ENCODE peak calls at places on chromosomes 16 and 17, in six cellular contexts. One of them, this sample, is unnamed.
A peak's percentile ranks its signal among the peaks of the same experiment; 100 is the strongest.

GRCh38 chr17:41976142-41976768 is 9.7 kb downstream of the CNP start:
- DNase-seq in uterus: no peak
- DNase-seq in ovary: peak; percentile 67
- DNase-seq in fibroblast of mammary gland: peak; percentile 61
- DNase-seq in brain microvascular endothelial cell: no peak
- DNase-seq in fibroblast of pulmonary artery: no peak
- DNase-seq in this sample: no peak

GRCh38 chr16:68790130-68790761 is 53.1 kb upstream of the TANGO6 start:
- DNase-seq in fibroblast of pulmonary artery: peak; percentile 82
- DNase-seq in ovary: peak; percentile 46
- DNase-seq in fibroblast of mammary gland: peak; percentile 78
- DNase-seq in uterus: peak; percentile 24
- DNase-seq in brain microvascular endothelial cell: peak; percentile 82
- DNase-seq in this sample: peak; percentile 88

GRCh38 chr16:87634411-87634810 is 32.1 kb downstream of the JPH3 start:
- DNase-seq in fibroblast of mammary gland: no peak
- DNase-seq in brain microvascular endothelial cell: no peak
- DNase-seq in uterus: no peak
- DNase-seq in fibroblast of pulmonary artery: no peak
- DNase-seq in ovary: no peak
- DNase-seq in this sample: no peak

GRCh38 chr16:81635336-81635947 is 143.6 kb upstream of the PLCG2 start:
- DNase-seq in brain microvascular endothelial cell: no peak
- DNase-seq in ovary: no peak
- DNase-seq in fibroblast of mammary gland: no peak
- DNase-seq in fibroblast of pulmonary artery: no peak
- DNase-seq in uterus: no peak
- DNase-seq in this sample: no peak

GRCh38 chr16:84141143-84141670 is 3.8 kb downstream of the HSDL1 start:
- DNase-seq in uterus: no peak
- DNase-seq in fibroblast of mammary gland: no peak
- DNase-seq in fibroblast of pulmonary artery: no peak
- DNase-seq in ovary: no peak
- DNase-seq in brain microvascular endothelial cell: no peak
- DNase-seq in this sample: no peak

GRCh38 chr17:40122944-40123810 is 1.4 kb downstream of the MSL1 start:
- DNase-seq in brain microvascular endothelial cell: no peak
- DNase-seq in fibroblast of mammary gland: no peak
- DNase-seq in uterus: peak; percentile 52
- DNase-seq in fibroblast of pulmonary artery: no peak
- DNase-seq in ovary: peak; percentile 56
- DNase-seq in this sample: peak; percentile 46

GRCh38 chr17:66678061-66678460 is 156.9 kb upstream of the CACNG5 start:
- DNase-seq in uterus: no peak
- DNase-seq in fibroblast of pulmonary artery: no peak
- DNase-seq in brain microvascular endothelial cell: no peak
- DNase-seq in ovary: no peak
- DNase-seq in fibroblast of mammary gland: no peak
- DNase-seq in this sample: no peak

GRCh38 chr17:19004601-19005441 is at the start of gene FAM83G:
- DNase-seq in fibroblast of mammary gland: peak; percentile 46
- DNase-seq in ovary: peak; percentile 74
- DNase-seq in fibroblast of pulmonary artery: peak; percentile 46
- DNase-seq in brain microvascular endothelial cell: peak; percentile 29
- DNase-seq in uterus: peak; percentile 81
- DNase-seq in this sample: peak; percentile 65

GRCh38 chr17:38653679-38654078 is 21.1 kb downstream of the EPOP start:
- DNase-seq in brain microvascular endothelial cell: no peak
- DNase-seq in uterus: no peak
- DNase-seq in ovary: no peak
- DNase-seq in fibroblast of mammary gland: no peak
- DNase-seq in fibroblast of pulmonary artery: no peak
- DNase-seq in this sample: no peak

GRCh38 chr16:69626256-69626655 is 60.5 kb downstream of the NFAT5 start:
- DNase-seq in fibroblast of pulmonary artery: peak; percentile 20
- DNase-seq in uterus: no peak
- DNase-seq in ovary: no peak
- DNase-seq in brain microvascular endothelial cell: peak; percentile 16
- DNase-seq in fibroblast of mammary gland: peak; percentile 70
- DNase-seq in this sample: peak; percentile 17

GRCh38 chr17:81518785-81519283 is 6.2 kb upstream of the ACTG1 start:
- DNase-seq in uterus: peak; percentile 49
- DNase-seq in fibroblast of pulmonary artery: no peak
- DNase-seq in brain microvascular endothelial cell: no peak
- DNase-seq in ovary: no peak
- DNase-seq in fibroblast of mammary gland: no peak
- DNase-seq in this sample: no peak

GRCh38 chr17:8221663-8222379 is 11.4 kb upstream of the AURKB start:
- DNase-seq in brain microvascular endothelial cell: peak; percentile 91
- DNase-seq in ovary: peak; percentile 84
- DNase-seq in fibroblast of pulmonary artery: peak; percentile 91
- DNase-seq in uterus: peak; percentile 93
- DNase-seq in fibroblast of mammary gland: peak; percentile 90
- DNase-seq in this sample: peak; percentile 92

GRCh38 chr16:80125677-80126076 is 415.1 kb upstream of the DYNLRB2 start:
- DNase-seq in fibroblast of pulmonary artery: no peak
- DNase-seq in ovary: peak; percentile 57
- DNase-seq in uterus: no peak
- DNase-seq in fibroblast of mammary gland: no peak
- DNase-seq in brain microvascular endothelial cell: no peak
- DNase-seq in this sample: no peak

GRCh38 chr17:3879181-3879580 is 13.7 kb downstream of the CAMKK1 start:
- DNase-seq in uterus: no peak
- DNase-seq in brain microvascular endothelial cell: peak; percentile 35
- DNase-seq in ovary: no peak
- DNase-seq in fibroblast of pulmonary artery: peak; percentile 45
- DNase-seq in fibroblast of mammary gland: peak; percentile 74
- DNase-seq in this sample: peak; percentile 76

GRCh38 chr16:54503011-54503410 is 216.4 kb upstream of the IRX3 start:
- DNase-seq in fibroblast of mammary gland: no peak
- DNase-seq in uterus: no peak
- DNase-seq in brain microvascular endothelial cell: no peak
- DNase-seq in ovary: no peak
- DNase-seq in fibroblast of pulmonary artery: peak; percentile 22
- DNase-seq in this sample: no peak

GRCh38 chr17:2844386-2844785 is 48.1 kb downstream of the RAP1GAP2 start:
- DNase-seq in brain microvascular endothelial cell: no peak
- DNase-seq in ovary: no peak
- DNase-seq in fibroblast of pulmonary artery: no peak
- DNase-seq in fibroblast of mammary gland: no peak
- DNase-seq in uterus: no peak
- DNase-seq in this sample: no peak

GRCh38 chr16:88288303-88288702 is 94.5 kb upstream of the ZNF469 start:
- DNase-seq in fibroblast of pulmonary artery: no peak
- DNase-seq in brain microvascular endothelial cell: no peak
- DNase-seq in fibroblast of mammary gland: no peak
- DNase-seq in ovary: no peak
- DNase-seq in uterus: no peak
- DNase-seq in this sample: no peak

GRCh38 chr17:27296427-27296979 is 2.6 kb downstream of the WSB1 start:
- DNase-seq in brain microvascular endothelial cell: peak; percentile 25
- DNase-seq in fibroblast of pulmonary artery: peak; percentile 79
- DNase-seq in ovary: no peak
- DNase-seq in uterus: no peak
- DNase-seq in fibroblast of mammary gland: peak; percentile 85
- DNase-seq in this sample: peak; percentile 36

GRCh38 chr16:70470927-70471341 is 16.5 kb downstream of the FCSK start:
- DNase-seq in fibroblast of pulmonary artery: peak; percentile 31
- DNase-seq in brain microvascular endothelial cell: no peak
- DNase-seq in uterus: no peak
- DNase-seq in ovary: no peak
- DNase-seq in fibroblast of mammary gland: no peak
- DNase-seq in this sample: peak; percentile 18

GRCh38 chr16:22732315-22732840 is 81.6 kb upstream of the HS3ST2 start:
- DNase-seq in uterus: no peak
- DNase-seq in fibroblast of mammary gland: no peak
- DNase-seq in fibroblast of pulmonary artery: no peak
- DNase-seq in brain microvascular endothelial cell: no peak
- DNase-seq in ovary: no peak
- DNase-seq in this sample: no peak

GRCh38 chr17:41907185-41907556 is 11.6 kb downstream of the ACLY start:
- DNase-seq in fibroblast of pulmonary artery: peak; percentile 71
- DNase-seq in uterus: peak; percentile 75
- DNase-seq in brain microvascular endothelial cell: peak; percentile 40
- DNase-seq in ovary: no peak
- DNase-seq in fibroblast of mammary gland: peak; percentile 91
- DNase-seq in this sample: peak; percentile 92

GRCh38 chr17:17900615-17901520 is 64.1 kb upstream of the SREBF1 start:
- DNase-seq in uterus: peak; percentile 91
- DNase-seq in fibroblast of mammary gland: peak; percentile 99
- DNase-seq in brain microvascular endothelial cell: peak; percentile 89
- DNase-seq in ovary: peak; percentile 94
- DNase-seq in fibroblast of pulmonary artery: peak; percentile 97
- DNase-seq in this sample: peak; percentile 98

GRCh38 chr17:44079877-44080821 is 9.6 kb downstream of the G6PC3 start:
- DNase-seq in brain microvascular endothelial cell: no peak
- DNase-seq in ovary: no peak
- DNase-seq in fibroblast of mammary gland: no peak
- DNase-seq in uterus: no peak
- DNase-seq in fibroblast of pulmonary artery: no peak
- DNase-seq in this sample: no peak

GRCh38 chr17:17847102-17847501 is 10.3 kb upstream of the SREBF1 start:
- DNase-seq in fibroblast of pulmonary artery: no peak
- DNase-seq in brain microvascular endothelial cell: no peak
- DNase-seq in ovary: no peak
- DNase-seq in uterus: no peak
- DNase-seq in fibroblast of mammary gland: no peak
- DNase-seq in this sample: no peak

GRCh38 chr17:8494021-8494420 is 58.3 kb downstream of the NDEL1 start:
- DNase-seq in fibroblast of pulmonary artery: no peak
- DNase-seq in brain microvascular endothelial cell: no peak
- DNase-seq in fibroblast of mammary gland: no peak
- DNase-seq in ovary: no peak
- DNase-seq in uterus: no peak
- DNase-seq in this sample: no peak

DNA sequence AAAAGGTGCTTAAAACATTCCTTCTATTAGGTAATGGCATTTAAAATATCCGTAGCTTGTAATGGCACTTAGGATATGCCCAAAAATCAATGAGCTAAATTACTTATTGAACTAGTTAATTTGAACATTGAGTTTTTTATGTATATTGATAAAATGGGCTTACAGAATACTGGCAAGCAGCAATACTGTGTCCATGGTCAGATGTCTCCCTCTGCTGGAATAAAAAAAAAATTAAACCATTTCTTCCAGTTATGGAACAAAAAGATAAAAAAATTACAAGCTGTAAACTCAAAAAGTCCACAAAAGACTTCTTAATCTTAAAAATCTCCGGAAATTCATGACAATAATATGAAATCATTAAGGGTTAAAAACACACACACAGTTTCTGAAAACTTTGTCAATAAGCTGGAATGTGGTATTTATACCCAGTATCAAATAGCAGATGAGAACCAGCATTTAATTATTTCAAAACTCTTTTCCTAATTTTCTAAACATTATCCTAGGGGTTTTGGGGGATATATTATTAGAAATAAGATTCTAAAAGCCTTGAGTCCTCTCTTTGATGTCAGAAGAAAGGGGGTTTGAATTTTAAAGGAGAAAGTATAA is 21.5 kb upstream of the PSMD7 start:
- DNase-seq in fibroblast of pulmonary artery: peak; percentile 48
- DNase-seq in brain microvascular endothelial cell: no peak
- DNase-seq in fibroblast of mammary gland: peak; percentile 42
- DNase-seq in ovary: no peak
- DNase-seq in uterus: no peak
- DNase-seq in this sample: peak; percentile 38
- TF ChIP-seq CTCF in fibroblast of pulmonary artery: peak; percentile 49
- TF ChIP-seq CTCF in brain microvascular endothelial cell: peak; percentile 60
- TF ChIP-seq CTCF in fibroblast of mammary gland: peak; percentile 53
- TF ChIP-seq CTCF in ovary: no peak
- TF ChIP-seq CTCF in uterus: peak; percentile 19
- TF ChIP-seq CTCF in this sample: peak; percentile 47

GRCh38 chr17:76540381-76541300 is 797 bp downstream of the PRCD start:
- DNase-seq in uterus: peak; percentile 96
- DNase-seq in brain microvascular endothelial cell: peak; percentile 97
- DNase-seq in fibroblast of pulmonary artery: peak; percentile 96
- DNase-seq in ovary: peak; percentile 92
- DNase-seq in fibroblast of mammary gland: peak; percentile 94
- DNase-seq in this sample: peak; percentile 94
- H3K4me3 ChIP-seq in uterus: peak overlapping the region; percentile 28
- H3K4me3 ChIP-seq in brain microvascular endothelial cell: peak overlapping the region; percentile 49
- H3K4me3 ChIP-seq in fibroblast of pulmonary artery: peak overlapping the region; percentile 15
- H3K4me3 ChIP-seq in ovary: peak overlapping the region; percentile 15
- H3K4me3 ChIP-seq in fibroblast of mammary gland: peak overlapping the region; percentile 36
- H3K4me3 ChIP-seq in this sample: peak overlapping the region; percentile 27

GRCh38 chr17:15446036-15446435 is 21.4 kb downstream of the CDRT4 start:
- DNase-seq in fibroblast of pulmonary artery: no peak
- DNase-seq in brain microvascular endothelial cell: no peak
- DNase-seq in fibroblast of mammary gland: no peak
- DNase-seq in uterus: no peak
- DNase-seq in ovary: no peak
- DNase-seq in this sample: no peak
- TF ChIP-seq CTCF in fibroblast of pulmonary artery: no peak
- TF ChIP-seq CTCF in brain microvascular endothelial cell: peak; percentile 23
- TF ChIP-seq CTCF in fibroblast of mammary gland: peak; percentile 18
- TF ChIP-seq CTCF in uterus: no peak
- TF ChIP-seq CTCF in ovary: no peak
- TF ChIP-seq CTCF in this sample: no peak

DNA sequence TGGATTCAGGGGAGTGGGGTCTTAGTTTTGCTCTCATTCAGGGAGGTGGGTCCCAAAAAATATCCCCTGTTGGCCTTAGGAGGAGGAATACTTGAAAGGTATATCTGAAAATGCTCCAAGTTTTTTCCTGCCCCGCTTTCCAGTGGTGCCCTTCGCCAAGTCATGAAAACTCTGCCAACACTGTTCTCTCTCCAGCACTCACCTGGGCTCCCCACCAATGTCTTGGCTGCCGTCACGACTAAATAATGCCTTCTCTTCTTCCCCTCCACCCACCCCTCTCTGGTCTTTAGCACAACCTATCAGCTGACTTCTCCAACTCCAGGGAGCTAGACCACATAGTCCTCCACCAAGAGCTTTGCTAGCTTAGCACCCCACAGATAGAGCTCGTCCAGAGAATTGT is 30.6 kb downstream of the ZFHX3 start:
- DNase-seq in ovary: no peak
- DNase-seq in uterus: no peak
- DNase-seq in brain microvascular endothelial cell: no peak
- DNase-seq in fibroblast of mammary gland: no peak
- DNase-seq in fibroblast of pulmonary artery: no peak
- DNase-seq in this sample: no peak
- H3K4me3 ChIP-seq in ovary: no peak overlapping the region
- H3K4me3 ChIP-seq in uterus: no peak overlapping the region
- H3K4me3 ChIP-seq in brain microvascular endothelial cell: no peak overlapping the region
- H3K4me3 ChIP-seq in fibroblast of mammary gland: no peak overlapping the region
- H3K4me3 ChIP-seq in fibroblast of pulmonary artery: no peak overlapping the region
- H3K4me3 ChIP-seq in this sample: no peak overlapping the region

GRCh38 chr17:47802341-47803022 is 19.1 kb downstream of the OSBPL7 start:
- DNase-seq in brain microvascular endothelial cell: peak; percentile 32
- DNase-seq in fibroblast of pulmonary artery: peak; percentile 54
- DNase-seq in ovary: no peak
- DNase-seq in fibroblast of mammary gland: peak; percentile 54
- DNase-seq in uterus: no peak
- DNase-seq in this sample: peak; percentile 48
- TF ChIP-seq CTCF in brain microvascular endothelial cell: peak; percentile 80
- TF ChIP-seq CTCF in fibroblast of pulmonary artery: peak; percentile 66
- TF ChIP-seq CTCF in ovary: no peak
- TF ChIP-seq CTCF in fibroblast of mammary gland: peak; percentile 68
- TF ChIP-seq CTCF in uterus: peak; percentile 34
- TF ChIP-seq CTCF in this sample: peak; percentile 74

This sample was measured in astrocyte of the spinal cord.